ENCODE peak calls at places on chromosomes 5 and 9, in seven cellular contexts. B, A, C, N, R, Y and E are unnamed samples.

GRCh38 chr5:176692835-176693476 is 45.7 kb downstream of the TSPAN17 start:
- DNase-seq in B (no peak), A (no peak), C (no peak), N (no peak), R (no peak), Y (no peak), E (no peak)

GRCh38 chr5:55303238-55303690 is 4.2 kb downstream of the DHX29 start:
- DNase-seq in B (peak), A (peak), C (no peak), N (no peak), R (no peak), Y (no peak), E (no peak)

GRCh38 chr9:92948032-92948534 is 760 bp downstream of the FGD3 start:
- DNase-seq in B (no peak), A (no peak), C (no peak), N (no peak), R (no peak), Y (no peak), E (no peak)

GRCh38 chr9:135990468-135991429 is 29.6 kb upstream of the UBAC1 start:
- DNase-seq in B (peak), A (peak), C (peak), N (peak), R (peak), Y (peak), E (peak)

GRCh38 chr5:37552770-37553719 is 173.9 kb downstream of the WDR70 start:
- DNase-seq in B (peak), A (no peak), C (peak), N (no peak), R (no peak), Y (no peak), E (peak)

GRCh38 chr5:127878174-127878750 is 175.1 kb downstream of the CCDC192 start:
- DNase-seq in B (peak), A (peak), C (peak), N (peak), R (no peak), Y (peak), E (peak)

GRCh38 chr9:120490888-120491595 is 88.9 kb downstream of the CDK5RAP2 start:
- DNase-seq in B (no peak), A (no peak), C (no peak), N (no peak), R (peak), Y (peak), E (no peak)

GRCh38 chr5:62115009-62115408 is 191.0 kb upstream of the KIF2A start:
- DNase-seq in B (no peak), A (no peak), C (no peak), N (no peak), R (no peak), Y (no peak), E (no peak)

GRCh38 chr9:95038666-95039065 is 278.8 kb downstream of the FANCC start:
- DNase-seq in B (no peak), A (no peak), C (no peak), N (no peak), R (no peak), Y (no peak), E (no peak)

GRCh38 chr9:92147030-92147853 is 32.0 kb upstream of the SPTLC1 start:
- DNase-seq in B (peak), A (no peak), C (no peak), N (peak), R (no peak), Y (no peak), E (peak)

GRCh38 chr9:131587906-131588305 is 42.6 kb downstream of the PRRT1B start:
- DNase-seq in B (no peak), A (no peak), C (no peak), N (no peak), R (no peak), Y (no peak), E (no peak)

GRCh38 chr9:112051812-112052211 is 123.3 kb downstream of the SUSD1 start:
- DNase-seq in B (no peak), A (no peak), C (no peak), N (no peak), R (no peak), Y (peak), E (peak)

GRCh38 chr9:138099803-138100598 is 222.4 kb downstream of the CACNA1B start:
- DNase-seq in B (no peak), A (no peak), C (no peak), N (peak), R (no peak), Y (no peak), E (peak)

GRCh38 chr5:147396070-147396469 is 113.8 kb downstream of the DPYSL3 start:
- DNase-seq in B (no peak), A (no peak), C (peak), N (no peak), R (no peak), Y (no peak), E (no peak)

GRCh38 chr9:97852399-97853055 is 499 bp upstream of the FOXE1 start:
- DNase-seq in B (no peak), A (no peak), C (no peak), N (no peak), R (no peak), Y (no peak), E (no peak)

GRCh38 chr9:134491856-134492255 is 149.7 kb upstream of the COL5A1 start:
- DNase-seq in B (no peak), A (no peak), C (no peak), N (no peak), R (no peak), Y (no peak), E (no peak)

GRCh38 chr9:133953976-133954709 is 38.0 kb downstream of the VAV2 start:
- DNase-seq in B (no peak), A (no peak), C (no peak), N (no peak), R (peak), Y (no peak), E (peak)

GRCh38 chr5:53126514-53126913 is 17.0 kb upstream of the MOCS2 start:
- DNase-seq in B (peak), A (no peak), C (no peak), N (no peak), R (no peak), Y (no peak), E (no peak)

GRCh38 chr5:1914471-1914870 is 31.7 kb upstream of the IRX4 start:
- DNase-seq in B (no peak), A (no peak), C (no peak), N (no peak), R (no peak), Y (no peak), E (no peak)

GRCh38 chr9:1890806-1891205 is 124.3 kb upstream of the SMARCA2 start:
- DNase-seq in B (peak), A (no peak), C (no peak), N (no peak), R (no peak), Y (no peak), E (no peak)

GRCh38 chr9:94915476-94916450 is 189.3 kb downstream of the AOPEP start:
- DNase-seq in B (no peak), A (no peak), C (no peak), N (no peak), R (no peak), Y (no peak), E (no peak)

GRCh38 chr9:14706530-14707140 is 13.4 kb upstream of the ZDHHC21 start:
- DNase-seq in B (no peak), A (no peak), C (no peak), N (no peak), R (peak), Y (no peak), E (no peak)

GRCh38 chr5:32852535-32852934 is 141.4 kb downstream of the NPR3 start:
- DNase-seq in B (peak), A (peak), C (no peak), N (no peak), R (no peak), Y (no peak), E (no peak)

GRCh38 chr5:59715228-59715627 is 178.3 kb downstream of the PDE4D start:
- DNase-seq in B (no peak), A (no peak), C (no peak), N (no peak), R (no peak), Y (no peak), E (no peak)

GRCh38 chr5:148849461-148849860 is 23.1 kb downstream of the ADRB2 start:
- DNase-seq in B (no peak), A (no peak), C (no peak), N (no peak), R (no peak), Y (no peak), E (no peak)

GRCh38 chr9:35470894-35471293 is 19.0 kb upstream of the RUSC2 start:
- DNase-seq in B (peak), A (no peak), C (no peak), N (no peak), R (no peak), Y (peak), E (no peak)

GRCh38 chr5:179322071-179323025 is 22.9 kb downstream of the ADAMTS2 start:
- DNase-seq in B (no peak), A (no peak), C (no peak), N (peak), R (no peak), Y (no peak), E (no peak)

GRCh38 chr5:97471951-97472350 is 288.9 kb upstream of the RIOK2 start:
- DNase-seq in B (no peak), A (no peak), C (no peak), N (no peak), R (no peak), Y (no peak), E (no peak)

GRCh38 chr5:31036407-31036806 is 157.1 kb upstream of the CDH6 start:
- DNase-seq in B (peak), A (no peak), C (no peak), N (no peak), R (no peak), Y (no peak), E (no peak)

GRCh38 chr9:79152306-79152705 is 419.5 kb upstream of the TLE4 start:
- DNase-seq in B (no peak), A (no peak), C (no peak), N (no peak), R (no peak), Y (no peak), E (no peak)

GRCh38 chr5:151344088-151344487 is 3.3 kb downstream of the SLC36A2 start:
- DNase-seq in B (no peak), A (no peak), C (no peak), N (no peak), R (no peak), Y (no peak), E (no peak)

GRCh38 chr9:77944556-77945261 is 86.9 kb downstream of the GNAQ start:
- DNase-seq in B (no peak), A (no peak), C (no peak), N (no peak), R (no peak), Y (peak), E (no peak)

GRCh38 chr5:104778-105296 is 12.9 kb downstream of the PLEKHG4B start:
- DNase-seq in B (no peak), A (no peak), C (no peak), N (no peak), R (no peak), Y (no peak), E (no peak)

GRCh38 chr5:152505442-152506042 is 100.5 kb upstream of the NMUR2 start:
- DNase-seq in B (peak), A (peak), C (peak), N (peak), R (no peak), Y (peak), E (peak)

GRCh38 chr5:124061663-124062062 is 549.7 kb downstream of the CSNK1G3 start:
- DNase-seq in B (peak), A (no peak), C (peak), N (peak), R (no peak), Y (no peak), E (no peak)

GRCh38 chr5:8827701-8828100 is 718.2 kb downstream of the SEMA5A start:
- DNase-seq in B (peak), A (no peak), C (no peak), N (no peak), R (no peak), Y (no peak), E (no peak)